ENCODE peak calls at places on chromosome 3, in four cellular contexts. H, D, L and R are unnamed samples.

GRCh38 chr3:41094351-41094750 is 105.0 kb upstream of the CTNNB1 start:
- DNase-seq in H (no peak), D (no peak), L (no peak), R (no peak)

GRCh38 chr3:38031022-38031994 is 1.9 kb upstream of the PLCD1 start:
- DNase-seq in H (peak), D (peak), L (peak), R (peak)

GRCh38 chr3:46406786-46407611 is at the start of the genes CCR5AS and CCRL2:
- DNase-seq in H (peak), D (peak), L (peak), R (peak)

GRCh38 chr3:170690133-170690981 is 104.5 kb upstream of the SLC7A14 start:
- DNase-seq in H (peak), D (peak), L (no peak), R (peak)

GRCh38 chr3:105688821-105689220 is 180.0 kb downstream of the CBLB start:
- DNase-seq in H (no peak), D (no peak), L (no peak), R (no peak)

GRCh38 chr3:8964436-8965370 is 1.4 kb upstream of the RAD18 start:
- DNase-seq in H (no peak), D (peak), L (no peak), R (no peak)

GRCh38 chr3:191637611-191638010 is 176.6 kb downstream of the PYDC2 start:
- DNase-seq in H (no peak), D (no peak), L (no peak), R (no peak)

GRCh38 chr3:13748500-13748899 is 131.4 kb downstream of the WNT7A start:
- DNase-seq in H (no peak), D (no peak), L (no peak), R (no peak)

GRCh38 chr3:106830334-106830733 is 546.9 kb upstream of the CCDC54 start:
- DNase-seq in H (no peak), D (no peak), L (no peak), R (no peak)

GRCh38 chr3:31848921-31849320 is 132.1 kb downstream of the OSBPL10 start:
- DNase-seq in H (no peak), D (no peak), L (no peak), R (peak)

GRCh38 chr3:123883656-123884257 is 375 bp downstream of the MYLK start:
- DNase-seq in H (peak), D (peak), L (no peak), R (no peak)

GRCh38 chr3:72944696-72945095 is 51.9 kb upstream of the PPP4R2 start:
- DNase-seq in H (no peak), D (no peak), L (peak), R (no peak)

GRCh38 chr3:39725321-39725720 is 84.1 kb upstream of the MYRIP start:
- DNase-seq in H (no peak), D (no peak), L (no peak), R (no peak)

GRCh38 chr3:40258555-40258954 is 51.0 kb upstream of the EIF1B start:
- DNase-seq in H (no peak), D (no peak), L (no peak), R (no peak)

GRCh38 chr3:52596658-52597265 is 60.4 kb downstream of the UQCC5 start:
- DNase-seq in H (peak), D (no peak), L (no peak), R (no peak)

GRCh38 chr3:179610066-179610465 is 5.5 kb downstream of the NDUFB5 start:
- DNase-seq in H (no peak), D (no peak), L (no peak), R (no peak)

GRCh38 chr3:124569761-124570160 is 160.5 kb upstream of the UMPS start:
- DNase-seq in H (no peak), D (no peak), L (no peak), R (peak)

GRCh38 chr3:127233371-127233770 is 40.4 kb downstream of the PRR23E start:
- DNase-seq in H (peak), D (no peak), L (no peak), R (peak)

GRCh38 chr3:111227216-111227615 is 155.6 kb downstream of the NECTIN3 start:
- DNase-seq in H (no peak), D (no peak), L (no peak), R (no peak)

GRCh38 chr3:141430326-141430725 is 56.5 kb upstream of the RASA2 start:
- DNase-seq in H (no peak), D (no peak), L (no peak), R (no peak)

GRCh38 chr3:48431224-48432029 is 1.5 kb upstream of the PLXNB1 start:
- DNase-seq in H (no peak), D (peak), L (no peak), R (no peak)

GRCh38 chr3:11539218-11539617 is 104.5 kb downstream of the VGLL4 start:
- DNase-seq in H (no peak), D (no peak), L (peak), R (no peak)

GRCh38 chr3:4303187-4304123 is at the start of gene SETMAR:
- DNase-seq in H (peak), D (peak), L (peak), R (peak)
- TF ChIP-seq POLR2A in H (peak), D (peak), L (no peak), R (peak)

GRCh38 chr3:185460719-185461350 is 38.0 kb downstream of the TMEM41A start:
- DNase-seq in H (no peak), D (no peak), L (no peak), R (no peak)
- TF ChIP-seq CTCF in H (peak), D (peak), L (no peak), R (peak)

GRCh38 chr3:86990734-86991481 is at the start of gene VGLL3:
- DNase-seq in H (peak), D (peak), L (peak), R (peak)

GRCh38 chr3:86989611-86990010 is 1.3 kb downstream of the VGLL3 start:
- DNase-seq in H (no peak), D (no peak), L (no peak), R (no peak)

GRCh38 chr3:86991482-86991815 is 500 bp upstream of the VGLL3 start:
- DNase-seq in H (no peak), D (no peak), L (no peak), R (no peak)

GRCh38 chr3:86988986-86989385 is 2.0 kb downstream of the VGLL3 start:
- DNase-seq in H (no peak), D (no peak), L (no peak), R (no peak)

GRCh38 chr3:86990171-86990733 is 697 bp downstream of the VGLL3 start:
- DNase-seq in H (peak), D (no peak), L (peak), R (no peak)
- TF ChIP-seq POLR2A in H (no peak), D (no peak), L (no peak), R (no peak)

GRCh38 chr3:42734263-42734860 is 31.8 kb upstream of the HHATL start:
- DNase-seq in H (no peak), D (no peak), L (peak), R (no peak)

GRCh38 chr3:42732196-42732828 is 29.7 kb upstream of the HHATL start:
- DNase-seq in H (no peak), D (no peak), L (peak), R (peak)

GRCh38 chr3:42731476-42732195 is 29.0 kb upstream of the HHATL start:
- DNase-seq in H (no peak), D (no peak), L (peak), R (peak)

GRCh38 chr3:42733501-42734262 is 31.1 kb upstream of the HHATL start:
- DNase-seq in H (no peak), D (no peak), L (peak), R (peak)

DNA sequence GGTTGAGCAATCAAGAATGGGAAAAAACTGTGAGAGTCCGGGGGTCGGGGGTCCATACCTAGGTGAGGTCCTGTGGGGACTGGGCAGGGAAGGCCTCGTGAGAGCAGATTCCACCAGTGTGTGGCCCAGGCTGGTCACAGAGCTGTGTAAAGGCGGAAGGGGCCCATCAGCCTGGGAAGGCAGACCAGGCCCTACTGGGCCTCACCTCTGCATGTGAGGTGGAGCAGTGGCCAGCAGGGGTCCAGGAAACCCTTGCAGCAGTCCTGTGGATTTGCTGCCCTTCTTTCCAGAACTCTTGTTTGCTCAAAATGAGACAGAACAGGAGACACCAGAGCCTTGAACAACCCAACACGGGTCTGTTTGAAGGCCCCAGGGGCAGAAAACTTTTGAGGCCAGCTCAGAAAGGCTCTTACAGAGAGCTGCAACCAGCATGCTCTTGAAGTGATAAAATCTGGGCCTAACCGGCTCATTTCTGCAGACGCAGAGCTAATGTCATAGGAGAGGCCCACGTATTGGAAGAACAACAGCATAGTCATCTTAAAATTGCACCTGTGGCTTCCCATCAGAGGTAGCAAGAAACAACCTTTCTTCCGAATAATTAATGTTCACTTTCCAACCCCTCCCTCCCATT is 30.3 kb upstream of the HHATL start:
- DNase-seq in H (no peak), D (no peak), L (peak), R (peak)
- TF ChIP-seq CTCF in H (no peak), D (no peak), L (no peak), R (peak)

DNA sequence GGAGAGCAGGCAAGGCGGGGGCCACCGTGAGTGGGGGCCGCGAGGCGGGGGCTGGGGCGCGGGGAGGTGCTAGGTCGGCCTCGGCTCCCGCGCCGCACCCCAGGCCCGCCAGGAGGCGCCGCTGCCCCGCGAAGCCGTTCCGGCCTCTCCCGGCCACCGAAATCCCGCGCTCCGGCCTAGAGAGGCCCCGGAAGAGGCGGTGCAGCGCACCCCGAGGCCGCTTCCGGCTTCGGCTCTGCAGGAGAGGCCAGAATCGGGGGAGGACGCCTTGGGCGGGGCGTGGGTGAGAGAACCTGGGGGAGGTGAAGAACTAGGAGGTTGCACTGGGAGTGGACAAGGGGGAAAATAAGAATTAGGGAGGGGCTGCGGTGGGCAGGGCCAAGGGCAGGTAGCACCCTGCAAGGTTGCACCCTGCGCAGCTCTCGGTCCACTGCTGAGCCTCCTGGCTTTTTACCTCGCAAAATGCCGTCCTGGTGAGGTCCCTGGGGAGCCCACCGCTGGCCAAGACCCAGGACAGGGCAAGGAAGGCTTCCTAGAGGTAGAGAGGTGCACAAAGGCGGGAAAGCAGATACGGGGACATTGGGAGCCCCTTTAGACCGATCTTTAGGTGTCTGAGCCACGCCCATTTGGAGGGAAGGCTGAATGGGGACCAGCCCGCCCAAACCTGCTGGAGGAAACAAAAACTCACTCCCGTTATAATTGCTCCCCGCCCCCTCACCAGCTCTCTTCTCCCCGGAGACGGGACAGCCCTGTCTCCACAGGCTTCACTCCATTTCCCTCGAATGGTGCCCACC is 8.4 kb upstream of the GNAI2 start:
- DNase-seq in H (peak), D (peak), L (peak), R (peak)
- TF ChIP-seq POLR2A in H (no peak), D (peak), L (no peak), R (no peak)